ENCODE peak calls at places on chromosomes 5 and 9, in six cellular contexts. One of them, this sample, is unnamed. For H3K79me2, the result is how much of the 10 kb centered on the place peaks cover.

GRCh38 chr5:5421149-5421960 is 1.1 kb upstream of the ICE1 start:
- DNase-seq in SK-N-SH: no peak
- DNase-seq in H1: no peak
- DNase-seq in K562: peak
- DNase-seq in HepG2: no peak
- DNase-seq in GM12878: no peak
- DNase-seq in this sample: no peak

GRCh38 chr5:133192716-133193115 is 140.9 kb downstream of the HSPA4 start:
- DNase-seq in SK-N-SH: no peak
- DNase-seq in H1: no peak
- DNase-seq in HepG2: no peak
- DNase-seq in GM12878: no peak
- DNase-seq in K562: no peak
- DNase-seq in this sample: no peak

GRCh38 chr9:133004091-133005072 is 25.9 kb downstream of the GFI1B start:
- DNase-seq in GM12878: no peak
- DNase-seq in H1: no peak
- DNase-seq in K562: peak
- DNase-seq in SK-N-SH: peak
- DNase-seq in HepG2: no peak
- DNase-seq in this sample: no peak

GRCh38 chr9:111944467-111944866 is 47.9 kb downstream of the UGCG start:
- DNase-seq in HepG2: no peak
- DNase-seq in GM12878: no peak
- DNase-seq in SK-N-SH: no peak
- DNase-seq in K562: no peak
- DNase-seq in H1: no peak
- DNase-seq in this sample: no peak

GRCh38 chr9:124110307-124110915 is 98.8 kb downstream of the LHX2 start:
- DNase-seq in GM12878: no peak
- DNase-seq in SK-N-SH: no peak
- DNase-seq in K562: peak
- DNase-seq in H1: peak
- DNase-seq in HepG2: peak
- DNase-seq in this sample: no peak

GRCh38 chr5:139131881-139132480 is 66.2 kb downstream of the SIL1 start:
- DNase-seq in H1: no peak
- DNase-seq in GM12878: no peak
- DNase-seq in HepG2: no peak
- DNase-seq in K562: no peak
- DNase-seq in SK-N-SH: no peak
- DNase-seq in this sample: no peak

GRCh38 chr9:134223601-134224122 is 59.3 kb upstream of the RNU6ATAC start:
- DNase-seq in H1: no peak
- DNase-seq in K562: no peak
- DNase-seq in SK-N-SH: no peak
- DNase-seq in HepG2: no peak
- DNase-seq in GM12878: no peak
- DNase-seq in this sample: no peak

GRCh38 chr5:89265511-89266169 is 382.7 kb upstream of the MEF2C start:
- DNase-seq in HepG2: no peak
- DNase-seq in GM12878: no peak
- DNase-seq in H1: no peak
- DNase-seq in K562: no peak
- DNase-seq in SK-N-SH: no peak
- DNase-seq in this sample: no peak

GRCh38 chr9:129550199-129550839 is 70.6 kb downstream of the C9orf50 start:
- DNase-seq in SK-N-SH: peak
- DNase-seq in HepG2: no peak
- DNase-seq in GM12878: no peak
- DNase-seq in K562: no peak
- DNase-seq in H1: peak
- DNase-seq in this sample: no peak

GRCh38 chr5:158320178-158320674 is 461.3 kb upstream of the CLINT1 start:
- DNase-seq in K562: no peak
- DNase-seq in HepG2: no peak
- DNase-seq in H1: no peak
- DNase-seq in GM12878: no peak
- DNase-seq in SK-N-SH: peak
- DNase-seq in this sample: no peak

GRCh38 chr9:136629879-136630661 is 32.6 kb upstream of the EGFL7 start:
- DNase-seq in GM12878: no peak
- DNase-seq in SK-N-SH: peak
- DNase-seq in H1: peak
- DNase-seq in K562: peak
- DNase-seq in HepG2: peak
- DNase-seq in this sample: no peak

GRCh38 chr9:77305622-77306365 is 128.5 kb downstream of the VPS13A start:
- DNase-seq in K562: no peak
- DNase-seq in HepG2: no peak
- DNase-seq in GM12878: no peak
- DNase-seq in H1: no peak
- DNase-seq in SK-N-SH: no peak
- DNase-seq in this sample: no peak

GRCh38 chr5:92527311-92528078 is 1053.5 kb downstream of the NR2F1-AS1 start:
- DNase-seq in HepG2: no peak
- DNase-seq in SK-N-SH: no peak
- DNase-seq in GM12878: no peak
- DNase-seq in K562: no peak
- DNase-seq in H1: no peak
- DNase-seq in this sample: no peak

GRCh38 chr5:8906303-8906967 is 639.4 kb downstream of the SEMA5A start:
- DNase-seq in HepG2: no peak
- DNase-seq in K562: no peak
- DNase-seq in SK-N-SH: no peak
- DNase-seq in GM12878: no peak
- DNase-seq in H1: no peak
- DNase-seq in this sample: no peak

GRCh38 chr5:124103671-124104070 is 591.7 kb downstream of the CSNK1G3 start:
- DNase-seq in H1: no peak
- DNase-seq in HepG2: no peak
- DNase-seq in GM12878: no peak
- DNase-seq in K562: no peak
- DNase-seq in SK-N-SH: no peak
- DNase-seq in this sample: no peak

GRCh38 chr5:132679717-132680380 is 6.1 kb downstream of the IL4 start:
- DNase-seq in HepG2: no peak
- DNase-seq in K562: no peak
- DNase-seq in H1: no peak
- DNase-seq in SK-N-SH: no peak
- DNase-seq in GM12878: no peak
- DNase-seq in this sample: no peak

GRCh38 chr5:116271432-116271831 is 186.6 kb downstream of the COMMD10 start:
- DNase-seq in K562: no peak
- DNase-seq in SK-N-SH: no peak
- DNase-seq in HepG2: no peak
- DNase-seq in H1: no peak
- DNase-seq in GM12878: no peak
- DNase-seq in this sample: no peak

GRCh38 chr9:71446081-71446480 is 322.2 kb downstream of the CEMIP2 start:
- DNase-seq in K562: no peak
- DNase-seq in HepG2: no peak
- DNase-seq in GM12878: no peak
- DNase-seq in H1: no peak
- DNase-seq in SK-N-SH: no peak
- DNase-seq in this sample: no peak

GRCh38 chr9:105280730-105281129 is 36.3 kb downstream of the SLC44A1 start:
- DNase-seq in SK-N-SH: no peak
- DNase-seq in H1: no peak
- DNase-seq in K562: no peak
- DNase-seq in GM12878: no peak
- DNase-seq in HepG2: peak
- DNase-seq in this sample: no peak

GRCh38 chr9:28212979-28213378 is 639.7 kb upstream of the C9orf72 start:
- DNase-seq in K562: no peak
- DNase-seq in H1: no peak
- DNase-seq in GM12878: no peak
- DNase-seq in SK-N-SH: no peak
- DNase-seq in HepG2: peak
- DNase-seq in this sample: peak

GRCh38 chr5:86837610-86838009 is 219.9 kb downstream of the COX7C start:
- DNase-seq in HepG2: no peak
- DNase-seq in K562: no peak
- DNase-seq in H1: no peak
- DNase-seq in SK-N-SH: no peak
- DNase-seq in GM12878: no peak
- DNase-seq in this sample: no peak

GRCh38 chr9:93949694-93950449 is 5.3 kb downstream of the BARX1 start:
- DNase-seq in K562: peak
- DNase-seq in GM12878: no peak
- DNase-seq in H1: peak
- DNase-seq in SK-N-SH: no peak
- DNase-seq in HepG2: no peak
- DNase-seq in this sample: peak

GRCh38 chr5:158560170-158560569 is 539.5 kb downstream of the EBF1 start:
- DNase-seq in H1: no peak
- DNase-seq in HepG2: peak
- DNase-seq in SK-N-SH: no peak
- DNase-seq in GM12878: peak
- DNase-seq in K562: no peak
- DNase-seq in this sample: no peak

GRCh38 chr5:167049771-167050567 is 1241.5 kb upstream of the WWC1 start:
- DNase-seq in SK-N-SH: no peak
- DNase-seq in HepG2: no peak
- DNase-seq in H1: no peak
- DNase-seq in GM12878: no peak
- DNase-seq in K562: no peak
- DNase-seq in this sample: no peak

GRCh38 chr5:34571380-34572041 is 84.6 kb upstream of the RAI14 start:
- DNase-seq in GM12878: no peak
- DNase-seq in HepG2: no peak
- DNase-seq in H1: no peak
- DNase-seq in SK-N-SH: no peak
- DNase-seq in K562: no peak
- DNase-seq in this sample: no peak

GRCh38 chr5:173629628-173630027 is 13.2 kb upstream of the BOD1 start:
- DNase-seq in H1: peak
- DNase-seq in HepG2: no peak
- DNase-seq in K562: peak
- DNase-seq in GM12878: no peak
- DNase-seq in SK-N-SH: peak
- DNase-seq in this sample: no peak

GRCh38 chr5:173627271-173627670 is 10.8 kb upstream of the BOD1 start:
- DNase-seq in SK-N-SH: no peak
- DNase-seq in K562: no peak
- DNase-seq in HepG2: no peak
- DNase-seq in H1: no peak
- DNase-seq in GM12878: no peak
- DNase-seq in this sample: no peak

GRCh38 chr5:173626501-173626812 is 10.0 kb upstream of the BOD1 start:
- DNase-seq in H1: no peak
- DNase-seq in HepG2: no peak
- DNase-seq in SK-N-SH: no peak
- DNase-seq in GM12878: no peak
- DNase-seq in K562: no peak
- DNase-seq in this sample: no peak

GRCh38 chr5:173628501-173628900 is 12.1 kb upstream of the BOD1 start:
- DNase-seq in GM12878: no peak
- DNase-seq in SK-N-SH: no peak
- DNase-seq in H1: no peak
- DNase-seq in HepG2: no peak
- DNase-seq in K562: no peak
- DNase-seq in this sample: no peak

GRCh38 chr5:173627860-173628392 is 11.5 kb upstream of the BOD1 start:
- DNase-seq in HepG2: no peak
- DNase-seq in K562: no peak
- DNase-seq in SK-N-SH: no peak
- DNase-seq in H1: peak
- DNase-seq in GM12878: no peak
- DNase-seq in this sample: no peak
- TF ChIP-seq RAD21 in HepG2: no peak
- TF ChIP-seq RAD21 in K562: no peak
- TF ChIP-seq RAD21 in SK-N-SH: no peak
- TF ChIP-seq RAD21 in H1: no peak
- TF ChIP-seq RAD21 in GM12878: no peak
- TF ChIP-seq RAD21 in this sample: no peak

GRCh38 chr5:66603881-66604280 is 7.7 kb downstream of the MAST4 start:
- DNase-seq in K562: no peak
- DNase-seq in H1: no peak
- DNase-seq in SK-N-SH: no peak
- DNase-seq in HepG2: no peak
- DNase-seq in GM12878: no peak
- DNase-seq in this sample: no peak

GRCh38 chr5:66602621-66603020 is 6.4 kb downstream of the MAST4 start:
- DNase-seq in H1: no peak
- DNase-seq in GM12878: no peak
- DNase-seq in HepG2: no peak
- DNase-seq in SK-N-SH: no peak
- DNase-seq in K562: no peak
- DNase-seq in this sample: no peak

GRCh38 chr5:66606713-66607112 is 10.5 kb downstream of the MAST4 start:
- DNase-seq in HepG2: no peak
- DNase-seq in K562: no peak
- DNase-seq in GM12878: no peak
- DNase-seq in H1: no peak
- DNase-seq in SK-N-SH: no peak
- DNase-seq in this sample: no peak

GRCh38 chr5:66608501-66608900 is 12.3 kb downstream of the MAST4 start:
- DNase-seq in HepG2: no peak
- DNase-seq in H1: no peak
- DNase-seq in SK-N-SH: no peak
- DNase-seq in GM12878: no peak
- DNase-seq in K562: no peak
- DNase-seq in this sample: no peak

DNA sequence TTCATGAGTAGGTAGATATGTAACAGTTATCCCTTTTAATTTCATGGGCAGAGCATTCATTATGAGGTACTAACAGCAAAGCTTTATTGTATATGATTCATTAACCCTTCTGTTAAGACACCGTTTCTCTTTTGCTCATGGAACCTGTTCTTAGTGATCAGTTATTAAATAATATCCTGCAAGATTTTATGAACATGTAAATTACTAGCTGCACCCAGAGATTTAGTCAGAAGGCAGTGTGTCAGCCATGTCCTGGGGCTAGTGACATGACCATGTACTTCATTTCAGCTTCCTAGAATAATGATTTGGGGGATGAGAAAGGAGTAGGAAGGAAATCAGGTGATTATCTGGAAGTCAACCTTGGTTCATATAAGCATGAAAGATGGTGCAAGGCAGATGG is 7.0 kb downstream of the MAST4 start:
- DNase-seq in K562: no peak
- DNase-seq in GM12878: no peak
- DNase-seq in SK-N-SH: no peak
- DNase-seq in H1: no peak
- DNase-seq in HepG2: no peak
- DNase-seq in this sample: no peak
- H3K27ac ChIP-seq in K562: no peak
- H3K27ac ChIP-seq in GM12878: no peak
- H3K27ac ChIP-seq in SK-N-SH: no peak
- H3K27ac ChIP-seq in H1: no peak
- H3K27ac ChIP-seq in HepG2: no peak
- H3K27ac ChIP-seq in this sample: no peak

GRCh38 chr9:70390922-70391321 is 23.5 kb downstream of the KLF9 start:
- DNase-seq in HepG2: no peak
- DNase-seq in H1: no peak
- DNase-seq in SK-N-SH: no peak
- DNase-seq in GM12878: no peak
- DNase-seq in K562: no peak
- DNase-seq in this sample: no peak
- H3K79me2 ChIP-seq in HepG2: under half
- H3K79me2 ChIP-seq in H1: under half
- H3K79me2 ChIP-seq in SK-N-SH: under half
- H3K79me2 ChIP-seq in GM12878: under half
- H3K79me2 ChIP-seq in K562: half or more
- H3K79me2 ChIP-seq in this sample: under half

GRCh38 chr9:38067892-38068615 is 973 bp downstream of the SHB start:
- DNase-seq in HepG2: no peak
- DNase-seq in K562: peak
- DNase-seq in H1: peak
- DNase-seq in GM12878: no peak
- DNase-seq in SK-N-SH: peak
- DNase-seq in this sample: no peak
- TF ChIP-seq RAD21 in HepG2: no peak
- TF ChIP-seq RAD21 in K562: no peak
- TF ChIP-seq RAD21 in H1: no peak
- TF ChIP-seq RAD21 in GM12878: no peak
- TF ChIP-seq RAD21 in SK-N-SH: no peak
- TF ChIP-seq RAD21 in this sample: no peak